ENCODE peak calls at places on chromosome 1, in ten cellular contexts. D is IMR-90, X is dorsolateral prefrontal cortex, F is pancreas, U is OCI-LY7, T is heart right ventricle, G is sigmoid colon, W is thoracic aorta, M is tibial artery, I is fibroblast of lung. K is an unnamed sample.

GRCh38 chr1:165539306-165539705 is 4.5 kb upstream of the LRRC52 start:
- DNase-seq in D (no peak), X (no peak), F (no peak), U (no peak), T (no peak), G (no peak), W (no peak), M (no peak), I (no peak), K (no peak)

GRCh38 chr1:113057006-113057405 is 16.0 kb upstream of the LRIG2 start:
- DNase-seq in D (no peak), X (no peak), F (no peak), U (peak), T (no peak), G (no peak), W (no peak), M (no peak), I (no peak), K (no peak)

GRCh38 chr1:68485431-68486022 is 11.4 kb downstream of the DEPDC1 start:
- DNase-seq in D (no peak), X (no peak), F (no peak), U (no peak), T (no peak), G (no peak), W (no peak), M (no peak), I (no peak), K (no peak)

GRCh38 chr1:234608026-234608719 is 1.8 kb downstream of the IRF2BP2 start:
- DNase-seq in D (peak), X (peak), F (peak), U (peak), T (peak), G (peak), W (peak), M (peak), I (peak), K (peak)

GRCh38 chr1:109383087-109383779 is 14.5 kb downstream of the SORT1 start:
- DNase-seq in D (no peak), X (no peak), F (no peak), U (no peak), T (no peak), G (no peak), W (no peak), M (no peak), I (no peak), K (no peak)

GRCh38 chr1:23436520-23437354 is 12.2 kb upstream of the TCEA3 start:
- DNase-seq in D (no peak), X (no peak), F (no peak), U (no peak), T (no peak), G (no peak), W (no peak), M (no peak), I (no peak), K (peak)

GRCh38 chr1:241142493-241142892 is 214.5 kb downstream of the RGS7 start:
- DNase-seq in D (no peak), X (no peak), F (no peak), U (no peak), T (no peak), G (no peak), W (no peak), M (no peak), I (no peak), K (no peak)

GRCh38 chr1:9437931-9438330 is 101.3 kb upstream of the SLC25A33 start:
- DNase-seq in D (peak), X (peak), F (no peak), U (no peak), T (peak), G (peak), W (peak), M (peak), I (peak), K (no peak)

GRCh38 chr1:119373465-119373864 is 4.9 kb downstream of the HAO2 start:
- DNase-seq in D (peak), X (no peak), F (no peak), U (no peak), T (no peak), G (no peak), W (no peak), M (no peak), I (peak), K (no peak)

GRCh38 chr1:11802973-11803885 is 2.5 kb downstream of the MTHFR start:
- DNase-seq in D (peak), X (peak), F (peak), U (peak), T (peak), G (peak), W (peak), M (peak), I (peak), K (peak)

GRCh38 chr1:111620412-111620971 is 903 bp downstream of the RAP1A start:
- DNase-seq in D (no peak), X (no peak), F (no peak), U (peak), T (no peak), G (no peak), W (no peak), M (no peak), I (no peak), K (no peak)

GRCh38 chr1:172824199-172824598 is 165.3 kb downstream of the FASLG start:
- DNase-seq in D (peak), X (no peak), F (no peak), U (no peak), T (no peak), G (no peak), W (no peak), M (no peak), I (peak), K (no peak)

GRCh38 chr1:201783067-201783466 is 45.9 kb upstream of the IPO9 start:
- DNase-seq in D (peak), X (no peak), F (no peak), U (no peak), T (no peak), G (no peak), W (no peak), M (no peak), I (no peak), K (no peak)

GRCh38 chr1:248891758-248892157 is 14.3 kb upstream of the PGBD2 start:
- DNase-seq in D (no peak), X (no peak), F (no peak), U (no peak), T (no peak), G (no peak), W (no peak), M (no peak), I (no peak), K (no peak)

GRCh38 chr1:221902961-221903360 is 161.1 kb upstream of the DUSP10 start:
- DNase-seq in D (no peak), X (no peak), F (no peak), U (no peak), T (no peak), G (no peak), W (no peak), M (no peak), I (no peak), K (no peak)

GRCh38 chr1:95023399-95024050 is 49.2 kb downstream of the ALG14 start:
- DNase-seq in D (peak), X (no peak), F (no peak), U (no peak), T (no peak), G (no peak), W (no peak), M (no peak), I (peak), K (no peak)

GRCh38 chr1:125118147-125118993 is 3933.6 kb downstream of the SRGAP2C start:
- DNase-seq in D (no peak), X (no peak), F (peak), U (no peak), T (no peak), G (no peak), W (no peak), M (no peak), I (no peak), K (peak)

GRCh38 chr1:173445164-173445563 is 32.0 kb upstream of the PRDX6 start:
- DNase-seq in D (no peak), X (no peak), F (no peak), U (no peak), T (no peak), G (no peak), W (no peak), M (no peak), I (no peak), K (no peak)

GRCh38 chr1:68198752-68199151 is 33.6 kb downstream of the WLS start:
- DNase-seq in D (peak), X (no peak), F (no peak), U (no peak), T (no peak), G (no peak), W (no peak), M (no peak), I (peak), K (no peak)

GRCh38 chr1:223803211-223803610 is 42.5 kb downstream of the TP53BP2 start:
- DNase-seq in D (no peak), X (no peak), F (no peak), U (no peak), T (no peak), G (no peak), W (no peak), M (no peak), I (no peak), K (no peak)

GRCh38 chr1:147504801-147505303 is 36.4 kb upstream of the BCL9 start:
- DNase-seq in D (peak), X (no peak), F (no peak), U (no peak), T (no peak), G (no peak), W (no peak), M (no peak), I (peak), K (no peak)

GRCh38 chr1:177645491-177645890 is 324.4 kb downstream of the SEC16B start:
- DNase-seq in D (no peak), X (no peak), F (no peak), U (no peak), T (no peak), G (no peak), W (no peak), M (no peak), I (no peak), K (peak)

GRCh38 chr1:59434336-59434735 is 137.4 kb downstream of the FGGY start:
- DNase-seq in D (no peak), X (no peak), F (no peak), U (no peak), T (no peak), G (no peak), W (no peak), M (no peak), I (peak), K (no peak)
- H3K27ac ChIP-seq in D (no peak), X (no peak), F (no peak), U (no peak), T (peak), G (no peak), W (peak), M (peak), I (no peak), K (no peak)

DNA sequence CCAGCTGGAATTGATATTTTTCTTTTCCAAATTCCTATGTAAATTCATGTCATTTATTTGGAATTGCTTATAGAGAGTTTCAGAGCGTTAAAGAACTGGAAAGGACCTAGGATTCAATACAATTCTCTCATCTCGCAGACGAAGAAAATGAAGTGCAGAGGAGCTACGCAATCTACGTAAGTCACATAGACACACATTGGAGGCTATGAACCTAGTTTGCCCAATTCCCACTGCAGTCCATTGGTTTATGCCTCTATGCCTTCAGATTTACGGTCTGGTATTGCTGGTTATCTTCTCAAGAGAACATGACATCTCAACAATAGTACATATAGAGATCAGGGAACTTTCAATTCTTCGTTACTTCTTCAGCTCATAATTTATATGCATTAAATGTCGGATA is 971 bp upstream of the RNF2 start:
- DNase-seq in D (no peak), X (no peak), F (no peak), U (no peak), T (no peak), G (no peak), W (no peak), M (no peak), I (no peak), K (no peak)
- TF ChIP-seq CTCF in D (no peak), X (no peak), F (no peak), U (no peak), T (no peak), G (no peak), W (no peak), M (no peak), I (no peak), K (no peak)

DNA sequence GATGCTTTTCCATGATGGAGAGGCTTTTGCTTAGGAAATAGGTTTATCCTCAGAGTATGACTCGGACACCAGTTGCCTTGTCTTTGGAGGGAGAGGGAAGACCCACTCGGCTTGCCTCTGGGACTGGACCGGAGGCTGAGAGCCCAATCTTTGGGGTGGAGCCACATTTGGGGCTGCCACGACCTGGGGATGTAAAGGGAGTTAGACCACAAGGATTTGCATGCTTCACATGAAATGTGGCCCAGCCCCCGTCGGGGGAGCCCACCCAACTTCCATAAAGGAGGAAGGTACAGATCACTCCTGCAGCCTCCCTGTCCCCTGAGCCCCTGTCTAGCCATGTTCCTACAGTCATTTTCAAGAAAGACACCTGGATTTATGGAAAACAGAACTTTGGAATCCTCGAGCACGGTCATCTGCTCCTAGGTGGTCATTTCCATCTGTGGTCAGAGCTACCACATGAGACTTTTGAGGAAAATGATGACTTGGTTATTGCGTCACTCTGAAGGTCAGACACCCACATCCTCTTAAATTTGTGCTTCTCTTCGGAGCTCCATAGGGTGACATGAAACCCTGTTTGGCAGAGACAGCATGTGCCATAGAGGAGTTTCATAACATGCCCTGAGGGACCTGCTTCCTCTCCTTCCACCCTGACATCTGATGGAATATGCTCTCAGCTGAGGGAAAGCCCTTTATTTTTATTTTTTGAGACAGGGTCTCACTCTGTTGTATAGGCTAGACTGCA is 99.4 kb upstream of the SLC45A1 start:
- DNase-seq in D (peak), X (no peak), F (no peak), U (no peak), T (no peak), G (no peak), W (no peak), M (peak), I (peak), K (no peak)
- H3K27ac ChIP-seq in D (peak), X (no peak), F (no peak), U (no peak), T (peak), G (peak), W (peak), M (peak), I (no peak), K (no peak)

GRCh38 chr1:26288311-26288941 is 8.5 kb downstream of the SH3BGRL3 start:
- DNase-seq in D (peak), X (no peak), F (no peak), U (peak), T (no peak), G (no peak), W (no peak), M (no peak), I (peak), K (peak)
- TF ChIP-seq CTCF in D (no peak), X (no peak), F (no peak), U (no peak), T (no peak), G (no peak), W (no peak), M (no peak), I (no peak), K (no peak)

GRCh38 chr1:227161470-227161869 is 156.8 kb downstream of the CDC42BPA start:
- DNase-seq in D (no peak), X (no peak), F (no peak), U (no peak), T (no peak), G (no peak), W (no peak), M (no peak), I (no peak), K (no peak)

GRCh38 chr1:227169322-227169721 is 149.0 kb downstream of the CDC42BPA start:
- DNase-seq in D (no peak), X (no peak), F (no peak), U (no peak), T (no peak), G (no peak), W (no peak), M (no peak), I (no peak), K (no peak)

GRCh38 chr1:227166559-227166958 is 151.7 kb downstream of the CDC42BPA start:
- DNase-seq in D (no peak), X (no peak), F (no peak), U (no peak), T (no peak), G (no peak), W (no peak), M (no peak), I (no peak), K (no peak)

GRCh38 chr1:227170361-227171166 is 147.7 kb downstream of the CDC42BPA start:
- DNase-seq in D (peak), X (no peak), F (no peak), U (no peak), T (no peak), G (no peak), W (no peak), M (no peak), I (peak), K (no peak)

DNA sequence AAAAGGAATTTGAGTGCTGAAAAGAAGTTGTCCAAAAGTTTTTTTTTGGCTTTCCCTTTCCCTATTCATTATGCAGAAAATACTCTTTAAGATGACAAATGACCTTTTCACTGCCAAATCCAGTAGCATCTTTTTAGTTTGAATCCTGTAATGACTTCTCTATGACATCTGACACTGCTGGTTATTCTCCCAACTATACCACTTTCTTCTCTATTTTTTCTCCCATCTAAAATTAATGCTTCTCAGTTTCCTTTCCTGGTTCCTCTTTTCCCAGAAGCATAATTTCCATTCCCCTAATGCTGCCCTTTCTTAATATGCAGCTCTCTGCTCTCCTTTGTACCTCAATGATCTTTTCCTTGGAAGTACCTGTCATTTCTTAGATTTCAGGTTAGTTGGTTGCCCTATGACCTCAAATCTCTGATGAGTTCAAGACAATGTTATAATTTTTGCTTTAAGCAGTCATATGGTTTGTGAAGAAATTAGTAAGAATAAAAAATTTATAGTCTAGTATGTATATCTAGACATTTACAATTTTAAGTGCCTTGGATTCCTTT is 150.9 kb downstream of the CDC42BPA start:
- DNase-seq in D (no peak), X (no peak), F (no peak), U (no peak), T (no peak), G (no peak), W (no peak), M (no peak), I (no peak), K (no peak)
- H3K27ac ChIP-seq in D (no peak), X (no peak), F (no peak), U (no peak), T (no peak), G (no peak), W (no peak), M (no peak), I (no peak), K (no peak)

GRCh38 chr1:62299426-62300200 is 19.6 kb downstream of the KANK4 start:
- DNase-seq in D (no peak), X (peak), F (peak), U (no peak), T (peak), G (no peak), W (no peak), M (no peak), I (peak), K (no peak)
- TF ChIP-seq CTCF in D (no peak), X (peak), F (no peak), U (no peak), T (no peak), G (no peak), W (no peak), M (no peak), I (no peak), K (no peak)

DNA sequence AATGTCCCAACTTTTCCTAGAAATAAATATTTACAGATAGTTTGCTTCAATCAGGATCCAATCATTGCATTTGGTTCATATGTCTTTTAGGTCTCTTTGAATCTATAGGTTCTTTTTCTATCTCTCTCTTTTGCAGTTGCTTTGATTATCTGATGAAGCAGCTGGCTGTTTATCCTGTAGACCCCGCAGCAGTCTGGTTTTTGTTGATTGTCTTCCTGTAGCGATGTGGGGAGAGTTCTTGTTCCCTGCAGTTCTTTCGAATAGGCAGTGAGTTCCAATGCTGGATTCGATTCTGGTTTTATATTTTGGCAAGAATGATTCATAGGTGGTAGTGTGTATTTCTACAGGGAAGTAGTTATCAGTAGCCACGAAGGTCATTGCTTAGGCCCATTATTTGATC is 7.4 kb upstream of the MIXL1 start:
- DNase-seq in D (no peak), X (no peak), F (no peak), U (no peak), T (no peak), G (no peak), W (no peak), M (no peak), I (no peak), K (no peak)
- H3K27ac ChIP-seq in D (no peak), X (no peak), F (no peak), U (no peak), T (no peak), G (no peak), W (no peak), M (no peak), I (no peak), K (no peak)

GRCh38 chr1:31335007-31335406 is 37.9 kb downstream of the FABP3 start:
- DNase-seq in D (peak), X (no peak), F (no peak), U (peak), T (no peak), G (no peak), W (no peak), M (no peak), I (peak), K (no peak)
- TF ChIP-seq CTCF in D (peak), X (peak), F (peak), U (peak), T (peak), G (no peak), W (peak), M (peak), I (peak), K (peak)

GRCh38 chr1:14553711-14554110 is 44.8 kb upstream of the KAZN start:
- DNase-seq in D (no peak), X (no peak), F (no peak), U (no peak), T (no peak), G (no peak), W (no peak), M (no peak), I (peak), K (peak)
- H3K27ac ChIP-seq in D (no peak), X (no peak), F (no peak), U (no peak), T (no peak), G (no peak), W (no peak), M (no peak), I (no peak), K (peak)

GRCh38 chr1:18292531-18292930 is 184.9 kb downstream of the IGSF21 start:
- DNase-seq in D (no peak), X (no peak), F (no peak), U (no peak), T (no peak), G (no peak), W (no peak), M (no peak), I (no peak), K (no peak)
- TF ChIP-seq CTCF in D (no peak), X (no peak), F (no peak), U (no peak), T (no peak), G (no peak), W (no peak), M (no peak), I (no peak), K (no peak)